ENCODE peak calls at places on chromosome 9, in four cellular contexts. One of them, this sample, is unnamed.

GRCh38 chr9:107650995-107651394 is 161.4 kb upstream of the KLF4 start:
- DNase-seq in GM12865: peak; percentile 35
- DNase-seq in dorsolateral prefrontal cortex: no peak
- DNase-seq in lower leg skin: no peak
- DNase-seq in this sample: no peak

GRCh38 chr9:97389249-97389648 is 22.6 kb upstream of the TDRD7 start:
- DNase-seq in GM12865: no peak
- DNase-seq in lower leg skin: peak; percentile 57
- DNase-seq in dorsolateral prefrontal cortex: no peak
- DNase-seq in this sample: no peak

GRCh38 chr9:16540996-16541668 is 329.3 kb downstream of the BNC2 start:
- DNase-seq in dorsolateral prefrontal cortex: no peak
- DNase-seq in GM12865: no peak
- DNase-seq in lower leg skin: no peak
- DNase-seq in this sample: no peak

GRCh38 chr9:84937086-84937670 is 267.6 kb downstream of the NTRK2 start:
- DNase-seq in GM12865: no peak
- DNase-seq in dorsolateral prefrontal cortex: no peak
- DNase-seq in lower leg skin: no peak
- DNase-seq in this sample: no peak

GRCh38 chr9:27297050-27297449 is at the start of gene EQTN:
- DNase-seq in GM12865: no peak
- DNase-seq in dorsolateral prefrontal cortex: no peak
- DNase-seq in lower leg skin: no peak
- DNase-seq in this sample: no peak

GRCh38 chr9:132169672-132170392 is 8.0 kb downstream of the NTNG2 start:
- DNase-seq in lower leg skin: no peak
- DNase-seq in dorsolateral prefrontal cortex: peak; percentile 52
- DNase-seq in GM12865: peak; percentile 70
- DNase-seq in this sample: no peak

GRCh38 chr9:2623866-2624682 is 2.5 kb downstream of the VLDLR start:
- DNase-seq in lower leg skin: no peak
- DNase-seq in dorsolateral prefrontal cortex: no peak
- DNase-seq in GM12865: no peak
- DNase-seq in this sample: no peak

GRCh38 chr9:16387382-16387781 is 483.1 kb downstream of the BNC2 start:
- DNase-seq in lower leg skin: no peak
- DNase-seq in GM12865: no peak
- DNase-seq in dorsolateral prefrontal cortex: no peak
- DNase-seq in this sample: no peak

GRCh38 chr9:84139296-84140100 is 158.9 kb downstream of the RMI1 start:
- DNase-seq in dorsolateral prefrontal cortex: peak; percentile 35
- DNase-seq in GM12865: peak; percentile 55
- DNase-seq in lower leg skin: no peak
- DNase-seq in this sample: no peak

GRCh38 chr9:121282309-121283071 is 14.5 kb downstream of the GSN start:
- DNase-seq in dorsolateral prefrontal cortex: no peak
- DNase-seq in lower leg skin: peak; percentile 95
- DNase-seq in GM12865: no peak
- DNase-seq in this sample: no peak

GRCh38 chr9:99433555-99433954 is 211.5 kb downstream of the SEC61B start:
- DNase-seq in dorsolateral prefrontal cortex: no peak
- DNase-seq in GM12865: peak; percentile 90
- DNase-seq in lower leg skin: peak; percentile 89
- DNase-seq in this sample: no peak

GRCh38 chr9:127316586-127317383 is 52.2 kb downstream of the GARNL3 start:
- DNase-seq in lower leg skin: no peak
- DNase-seq in dorsolateral prefrontal cortex: no peak
- DNase-seq in GM12865: peak; percentile 26
- DNase-seq in this sample: no peak

GRCh38 chr9:109868222-109868621 is 88.2 kb downstream of the PALM2AKAP2 start:
- DNase-seq in dorsolateral prefrontal cortex: peak; percentile 69
- DNase-seq in GM12865: no peak
- DNase-seq in lower leg skin: no peak
- DNase-seq in this sample: no peak

GRCh38 chr9:109417585-109418544 is 80.2 kb downstream of the PTPN3 start:
- DNase-seq in lower leg skin: no peak
- DNase-seq in GM12865: no peak
- DNase-seq in dorsolateral prefrontal cortex: no peak
- DNase-seq in this sample: no peak

GRCh38 chr9:131546336-131547084 is 1.2 kb downstream of the PRRT1B start:
- DNase-seq in GM12865: no peak
- DNase-seq in dorsolateral prefrontal cortex: no peak
- DNase-seq in lower leg skin: no peak
- DNase-seq in this sample: no peak

GRCh38 chr9:134551176-134551575 is 90.4 kb upstream of the COL5A1 start:
- DNase-seq in dorsolateral prefrontal cortex: no peak
- DNase-seq in GM12865: no peak
- DNase-seq in lower leg skin: no peak
- DNase-seq in this sample: no peak

GRCh38 chr9:32348289-32348688 is 36.2 kb upstream of the ACO1 start:
- DNase-seq in dorsolateral prefrontal cortex: no peak
- DNase-seq in GM12865: no peak
- DNase-seq in lower leg skin: no peak
- DNase-seq in this sample: no peak

GRCh38 chr9:8863064-8863463 is 1063.5 kb upstream of the DMAC1 start:
- DNase-seq in dorsolateral prefrontal cortex: no peak
- DNase-seq in lower leg skin: no peak
- DNase-seq in GM12865: no peak
- DNase-seq in this sample: no peak

GRCh38 chr9:82106536-82106935 is 118.0 kb downstream of the SPATA31D1 start:
- DNase-seq in GM12865: no peak
- DNase-seq in lower leg skin: no peak
- DNase-seq in dorsolateral prefrontal cortex: no peak
- DNase-seq in this sample: no peak

GRCh38 chr9:76109953-76110352 is 219.5 kb downstream of the PCSK5 start:
- DNase-seq in GM12865: no peak
- DNase-seq in lower leg skin: no peak
- DNase-seq in dorsolateral prefrontal cortex: no peak
- DNase-seq in this sample: no peak

GRCh38 chr9:86405926-86406325 is 51.7 kb upstream of the TUT7 start:
- DNase-seq in lower leg skin: no peak
- DNase-seq in dorsolateral prefrontal cortex: peak; percentile 51
- DNase-seq in GM12865: peak; percentile 5
- DNase-seq in this sample: peak; percentile 63

GRCh38 chr9:2691212-2691611 is 26.1 kb upstream of the KCNV2 start:
- DNase-seq in GM12865: no peak
- DNase-seq in lower leg skin: no peak
- DNase-seq in dorsolateral prefrontal cortex: no peak
- DNase-seq in this sample: no peak

GRCh38 chr9:27278374-27278773 is 18.6 kb downstream of the EQTN start:
- DNase-seq in dorsolateral prefrontal cortex: no peak
- DNase-seq in GM12865: no peak
- DNase-seq in lower leg skin: no peak
- DNase-seq in this sample: no peak

GRCh38 chr9:38359689-38360385 is 32.7 kb upstream of the ALDH1B1 start:
- DNase-seq in lower leg skin: peak; percentile 57
- DNase-seq in dorsolateral prefrontal cortex: no peak
- DNase-seq in GM12865: no peak
- DNase-seq in this sample: peak; percentile 16

GRCh38 chr9:14670718-14671117 is 22.5 kb downstream of the ZDHHC21 start:
- DNase-seq in GM12865: no peak
- DNase-seq in dorsolateral prefrontal cortex: no peak
- DNase-seq in lower leg skin: no peak
- DNase-seq in this sample: no peak

GRCh38 chr9:97315550-97315949 is 8.1 kb downstream of the CCDC180 start:
- DNase-seq in lower leg skin: no peak
- DNase-seq in GM12865: no peak
- DNase-seq in dorsolateral prefrontal cortex: no peak
- DNase-seq in this sample: peak; percentile 18

GRCh38 chr9:89379031-89379430 is 60.7 kb downstream of the SECISBP2 start:
- DNase-seq in lower leg skin: no peak
- DNase-seq in GM12865: no peak
- DNase-seq in dorsolateral prefrontal cortex: no peak
- DNase-seq in this sample: no peak

GRCh38 chr9:136688274-136689107 is 1.2 kb upstream of the AGPAT2 start:
- DNase-seq in GM12865: peak; percentile 67
- DNase-seq in lower leg skin: no peak
- DNase-seq in dorsolateral prefrontal cortex: no peak
- DNase-seq in this sample: no peak
- H3K4me3 ChIP-seq in GM12865: peak overlapping the region; percentile 42
- H3K4me3 ChIP-seq in lower leg skin: no peak overlapping the region
- H3K4me3 ChIP-seq in dorsolateral prefrontal cortex: no peak overlapping the region
- H3K4me3 ChIP-seq in this sample: no peak overlapping the region

GRCh38 chr9:95505072-95505471 is 11.7 kb downstream of the PTCH1 start:
- DNase-seq in lower leg skin: no peak
- DNase-seq in dorsolateral prefrontal cortex: no peak
- DNase-seq in GM12865: no peak
- DNase-seq in this sample: no peak
- H3K4me3 ChIP-seq in lower leg skin: no peak overlapping the region
- H3K4me3 ChIP-seq in dorsolateral prefrontal cortex: peak overlapping the region; percentile 72
- H3K4me3 ChIP-seq in GM12865: peak overlapping the region; percentile 29
- H3K4me3 ChIP-seq in this sample: no peak overlapping the region

DNA sequence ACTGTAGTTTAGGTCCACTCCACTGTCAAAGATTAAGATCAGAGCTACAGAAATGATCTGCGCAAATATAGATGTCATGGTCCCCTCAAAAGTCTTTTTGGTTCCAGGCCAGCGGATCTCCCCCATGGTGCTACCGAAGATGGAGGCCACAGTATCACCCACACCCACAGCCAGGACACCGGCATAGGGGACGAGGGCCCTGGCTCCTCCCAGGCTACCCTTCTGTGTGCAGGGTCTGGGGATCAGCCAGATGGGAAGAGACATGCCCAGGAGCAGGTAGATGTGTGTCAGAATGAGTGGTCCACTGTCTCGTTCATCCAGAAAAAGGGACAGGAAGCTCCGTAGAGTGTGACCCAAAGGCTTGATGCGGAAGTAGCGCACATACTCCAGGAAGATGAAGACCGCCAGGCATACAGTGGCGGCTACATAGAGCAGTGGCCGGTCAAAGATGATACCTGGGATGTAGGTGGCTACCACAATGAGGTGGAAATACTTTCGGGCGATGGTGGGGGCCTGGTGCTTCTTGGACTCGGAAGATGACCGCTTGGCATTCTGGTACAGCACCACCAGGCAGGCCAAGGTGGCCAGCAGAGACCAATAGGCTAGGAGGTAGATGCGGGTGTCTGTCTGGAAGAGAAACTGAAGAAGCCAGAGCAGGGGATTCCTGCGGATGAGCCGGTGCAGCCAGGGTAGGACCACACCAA is 1.5 kb downstream of the DOLK start:
- DNase-seq in lower leg skin: peak; percentile 79
- DNase-seq in GM12865: no peak
- DNase-seq in dorsolateral prefrontal cortex: peak; percentile 11
- DNase-seq in this sample: no peak
- H3K4me3 ChIP-seq in lower leg skin: no peak overlapping the region
- H3K4me3 ChIP-seq in GM12865: no peak overlapping the region
- H3K4me3 ChIP-seq in dorsolateral prefrontal cortex: peak overlapping the region; percentile 97
- H3K4me3 ChIP-seq in this sample: no peak overlapping the region

GRCh38 chr9:116626762-116627161 is 60.3 kb upstream of the TRIM32 start:
- DNase-seq in lower leg skin: no peak
- DNase-seq in GM12865: no peak
- DNase-seq in dorsolateral prefrontal cortex: no peak
- DNase-seq in this sample: no peak
- H3K4me3 ChIP-seq in lower leg skin: no peak overlapping the region
- H3K4me3 ChIP-seq in GM12865: no peak overlapping the region
- H3K4me3 ChIP-seq in dorsolateral prefrontal cortex: no peak overlapping the region
- H3K4me3 ChIP-seq in this sample: no peak overlapping the region

This sample was measured in AG09309.